ENCODE peak calls at places on chromosomes 13 and 19, in ten cellular contexts. D is cardiac fibroblast; B is AG09309; L is left ventricle myocardium inferior; X is breast epithelium; Z is B cell; A is HL-60; Q is CD8-positive, alpha-beta T cell; E is NB4; J is nephron progenitor cell. Y is an unnamed sample.

GRCh38 chr13:102978168-102978567 is 88.0 kb downstream of the SLC10A2 start:
- DNase-seq in A (no peak), X (no peak), Z (no peak), J (no peak), B (no peak), E (no peak), D (peak), Q (no peak), L (no peak), Y (no peak)

GRCh38 chr13:99197257-99197651 is 3.4 kb upstream of the UBAC2 start:
- DNase-seq in A (no peak), X (no peak), B (no peak), L (no peak), J (no peak), Q (no peak), E (no peak), Z (no peak), D (no peak), Y (no peak)

GRCh38 chr19:33868076-33868735 is 71.5 kb downstream of the KCTD15 start:
- DNase-seq in X (no peak), Q (no peak), D (no peak), L (no peak), B (no peak), J (no peak), Z (no peak), E (no peak), A (no peak), Y (no peak)

GRCh38 chr13:41064493-41064892 is 3.2 kb downstream of the WBP4 start:
- DNase-seq in E (no peak), Z (no peak), B (peak), L (no peak), X (no peak), Q (no peak), A (no peak), D (peak), J (no peak), Y (no peak)

GRCh38 chr19:3831601-3832000 is 37.2 kb downstream of the ZFR2 start:
- DNase-seq in J (no peak), L (no peak), B (no peak), X (no peak), D (no peak), Q (no peak), E (no peak), A (no peak), Z (no peak), Y (no peak)

GRCh38 chr13:51222510-51223283 is 499 bp downstream of the FAM124A start:
- DNase-seq in B (no peak), L (no peak), D (no peak), E (peak), J (no peak), X (no peak), A (no peak), Z (no peak), Q (no peak), Y (no peak)

GRCh38 chr19:37333457-37333856 is 37.4 kb upstream of the ZNF527 start:
- DNase-seq in Z (no peak), E (no peak), B (no peak), D (peak), X (no peak), J (no peak), L (no peak), Q (no peak), A (no peak), Y (no peak)

GRCh38 chr13:99065250-99066015 is 87.6 kb upstream of the DOCK9 start:
- DNase-seq in L (no peak), X (no peak), Z (no peak), J (no peak), E (no peak), B (no peak), D (no peak), A (no peak), Q (no peak), Y (no peak)

GRCh38 chr13:42396901-42397670 is 125.1 kb downstream of the AKAP11 start:
- DNase-seq in A (no peak), J (no peak), D (peak), Z (no peak), E (no peak), B (no peak), X (no peak), L (no peak), Q (no peak), Y (no peak)

GRCh38 chr13:40764587-40765403 is 6.2 kb downstream of the MRPS31 start:
- DNase-seq in Z (no peak), D (no peak), L (no peak), B (no peak), E (no peak), J (no peak), X (no peak), Q (no peak), A (no peak), Y (no peak)

GRCh38 chr19:16268676-16269319 is 55.8 kb upstream of the KLF2 start:
- DNase-seq in E (no peak), Q (peak), X (no peak), B (no peak), A (no peak), L (no peak), Z (no peak), J (no peak), D (no peak), Y (no peak)

GRCh38 chr19:46350758-46351159 is 3.9 kb downstream of the PPP5C start:
- DNase-seq in A (peak), Z (peak), X (no peak), Q (peak), J (no peak), B (no peak), E (peak), L (no peak), D (no peak), Y (no peak)

GRCh38 chr13:95749545-95749944 is 72.6 kb downstream of the DNAJC3 start:
- DNase-seq in Q (no peak), A (no peak), L (no peak), J (no peak), X (no peak), Z (no peak), B (no peak), E (no peak), D (no peak), Y (no peak)

GRCh38 chr13:51959773-51960172 is 51.5 kb downstream of the ATP7B start:
- DNase-seq in B (no peak), E (peak), Z (no peak), A (no peak), Q (no peak), L (no peak), D (no peak), X (no peak), J (no peak), Y (no peak)

GRCh38 chr19:45523642-45524256 is 16.5 kb downstream of the VASP start:
- DNase-seq in Q (peak), D (peak), B (no peak), X (peak), A (peak), E (peak), J (peak), L (peak), Z (peak), Y (peak)

GRCh38 chr19:35404879-35405622 is 34.2 kb downstream of the GPR42 start:
- DNase-seq in E (no peak), J (no peak), L (no peak), D (peak), Q (no peak), X (peak), B (peak), A (no peak), Z (no peak), Y (peak)

GRCh38 chr13:30818323-30818960 is 83.1 kb downstream of the ALOX5AP start:
- DNase-seq in B (peak), Z (no peak), A (no peak), L (no peak), D (peak), X (no peak), J (no peak), Q (no peak), E (no peak), Y (no peak)

GRCh38 chr19:4338441-4339350 is at the start of gene STAP2:
- DNase-seq in J (no peak), Z (peak), B (no peak), X (peak), D (no peak), Q (no peak), A (no peak), E (no peak), L (no peak), Y (no peak)

GRCh38 chr13:110208116-110208515 is 98.8 kb downstream of the COL4A1 start:
- DNase-seq in J (no peak), E (no peak), B (no peak), A (no peak), L (no peak), Z (no peak), X (no peak), D (no peak), Q (no peak), Y (no peak)

DNA sequence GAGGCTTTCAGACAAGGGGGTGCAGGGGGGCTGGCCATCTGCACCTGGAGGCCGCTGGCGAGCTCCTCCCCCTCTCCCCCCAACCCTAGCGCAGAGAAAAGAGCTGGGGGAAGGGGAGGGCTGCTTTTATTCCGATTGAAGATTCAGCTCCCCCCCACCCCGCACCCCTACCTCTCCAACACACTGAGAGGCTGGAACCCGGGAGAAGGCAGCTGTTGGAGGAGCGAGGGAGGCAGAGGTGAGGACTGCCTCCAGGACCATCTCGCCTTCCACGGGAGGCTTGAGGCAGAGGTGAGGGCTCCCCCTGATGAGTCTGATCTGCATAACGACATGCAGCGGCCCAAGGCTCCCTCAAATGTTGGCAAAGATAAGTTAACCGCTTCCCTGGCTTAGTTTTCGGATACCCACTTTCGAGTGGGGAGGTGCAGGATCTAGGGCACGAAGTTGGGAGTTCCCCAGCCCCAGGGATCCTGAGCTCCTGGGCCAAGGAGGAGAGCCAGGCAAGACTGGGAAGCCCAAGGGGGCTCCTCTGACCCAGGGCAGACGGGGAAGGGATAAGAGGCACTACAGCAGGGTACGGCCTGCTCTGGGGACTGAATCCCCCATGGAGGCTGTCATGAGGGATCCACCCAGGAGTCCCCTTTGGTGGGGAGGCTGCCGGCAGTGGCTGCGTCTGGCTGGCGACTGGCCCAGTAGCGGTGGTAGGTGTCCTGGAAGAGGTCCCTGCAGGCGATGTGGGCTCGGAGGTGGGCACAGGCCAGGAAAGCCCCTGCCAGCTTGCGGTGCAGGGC is 1.2 kb upstream of the NUMBL start:
- DNase-seq in E (peak), D (no peak), X (no peak), Q (no peak), Z (no peak), A (no peak), L (no peak), J (peak), B (no peak), Y (no peak)
- TF ChIP-seq CTCF in E (no peak), D (no peak), X (no peak), Q (no peak), Z (no peak), A (no peak), L (no peak), J (no peak), B (no peak), Y (no peak)

GRCh38 chr13:48188129-48188528 is 44.9 kb upstream of the ITM2B start:
- DNase-seq in B (no peak), Z (no peak), L (no peak), E (no peak), Q (no peak), D (no peak), A (no peak), J (no peak), X (no peak), Y (no peak)

GRCh38 chr13:48186722-48187121 is 46.3 kb upstream of the ITM2B start:
- DNase-seq in B (no peak), J (no peak), D (no peak), Q (no peak), X (no peak), L (no peak), Z (no peak), A (no peak), E (no peak), Y (no peak)

GRCh38 chr13:48188640-48189039 is 44.4 kb upstream of the ITM2B start:
- DNase-seq in J (no peak), D (no peak), Z (no peak), Q (no peak), X (no peak), B (no peak), A (no peak), L (no peak), E (peak), Y (no peak)

GRCh38 chr13:48192536-48192935 is 40.5 kb upstream of the ITM2B start:
- DNase-seq in B (no peak), D (no peak), A (no peak), J (no peak), Q (no peak), L (no peak), E (no peak), Z (no peak), X (no peak), Y (no peak)

GRCh38 chr13:48189122-48189521 is 43.9 kb upstream of the ITM2B start:
- DNase-seq in D (no peak), Z (no peak), J (no peak), Q (no peak), E (no peak), L (no peak), A (no peak), B (no peak), X (no peak), Y (no peak)
- TF ChIP-seq CTCF in D (no peak), Z (no peak), J (no peak), Q (no peak), E (no peak), L (no peak), A (no peak), B (no peak), X (no peak), Y (no peak)

GRCh38 chr19:7916908-7917291 is 2.3 kb downstream of the TGFBR3L start:
- DNase-seq in A (no peak), J (no peak), X (no peak), Q (no peak), B (no peak), Z (no peak), L (no peak), D (no peak), E (no peak), Y (no peak)
- TF ChIP-seq CTCF in A (no peak), J (no peak), X (no peak), Q (no peak), B (no peak), Z (no peak), L (no peak), D (no peak), E (no peak), Y (no peak)

DNA sequence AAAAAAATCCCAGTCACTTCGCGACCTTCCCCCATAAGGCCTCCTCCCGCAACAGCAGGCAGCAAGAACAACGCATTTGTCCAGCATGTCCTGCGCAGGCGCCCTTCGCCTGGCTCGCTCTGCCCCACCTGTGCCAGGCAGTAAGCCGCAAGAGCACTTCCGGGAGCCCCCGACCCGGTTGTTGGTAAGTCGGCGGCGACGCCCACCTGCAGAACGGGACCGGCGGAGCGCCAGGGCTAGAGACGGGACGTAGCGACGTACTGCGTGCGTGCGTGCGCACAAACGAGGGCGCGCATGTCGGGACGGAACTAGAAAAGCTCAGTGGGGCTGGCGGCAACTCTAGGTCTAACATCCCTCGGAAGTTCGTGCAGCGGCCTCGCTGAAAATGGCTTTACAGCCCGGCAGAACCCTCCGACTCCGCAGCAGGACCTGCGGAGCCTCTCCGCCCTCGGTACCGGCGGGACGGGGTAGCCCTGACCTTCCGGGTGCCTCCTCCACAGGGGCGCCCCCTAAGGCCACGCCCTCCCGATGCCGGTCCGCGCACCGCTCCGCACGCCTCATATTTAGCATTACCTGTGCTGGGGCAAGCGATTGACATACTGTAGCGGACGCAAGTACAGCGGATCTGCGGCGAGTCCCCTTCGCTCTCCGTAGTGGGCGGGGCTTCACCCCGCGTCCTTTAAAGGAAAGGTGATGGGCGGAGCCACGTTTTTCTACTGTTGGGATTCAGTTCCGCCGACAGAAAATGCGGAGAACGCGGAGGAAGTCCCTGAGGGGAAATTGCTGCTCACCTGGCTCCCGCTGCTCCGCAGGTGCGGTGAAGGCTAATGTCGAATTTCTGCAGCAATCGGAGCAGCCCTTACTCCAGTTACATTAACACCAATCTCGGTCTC is at the start of gene MTIF3:
- DNase-seq in B (peak), D (peak), A (peak), Q (peak), E (peak), L (peak), J (peak), X (peak), Z (peak), Y (peak)
- TF ChIP-seq CTCF in B (no peak), D (peak), A (no peak), Q (no peak), E (no peak), L (peak), J (no peak), X (no peak), Z (no peak), Y (no peak)

DNA sequence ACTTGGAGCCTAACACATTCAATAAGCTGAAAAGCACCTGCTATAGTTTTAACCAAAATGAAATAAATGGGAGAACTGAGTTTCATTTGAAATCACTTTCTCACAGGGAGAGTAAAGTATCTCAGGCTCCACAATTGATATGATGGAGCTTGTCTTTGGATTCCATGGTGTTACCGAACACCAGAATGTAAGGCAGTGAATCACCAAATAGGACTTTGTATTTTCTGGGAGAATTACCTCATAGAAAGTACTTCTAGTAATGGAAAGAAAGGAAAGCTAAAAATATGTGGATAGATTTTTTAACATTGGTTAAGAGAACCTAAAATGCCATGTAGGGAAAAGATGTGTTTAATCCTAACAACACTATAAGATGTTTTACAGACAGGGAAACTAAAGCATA is 123.6 kb downstream of the NALCN start:
- DNase-seq in X (no peak), Q (no peak), Z (no peak), A (no peak), E (no peak), L (no peak), D (peak), B (no peak), J (no peak), Y (no peak)
- TF ChIP-seq CTCF in X (no peak), Q (no peak), Z (no peak), A (no peak), E (no peak), L (no peak), D (no peak), B (no peak), J (no peak), Y (no peak)

DNA sequence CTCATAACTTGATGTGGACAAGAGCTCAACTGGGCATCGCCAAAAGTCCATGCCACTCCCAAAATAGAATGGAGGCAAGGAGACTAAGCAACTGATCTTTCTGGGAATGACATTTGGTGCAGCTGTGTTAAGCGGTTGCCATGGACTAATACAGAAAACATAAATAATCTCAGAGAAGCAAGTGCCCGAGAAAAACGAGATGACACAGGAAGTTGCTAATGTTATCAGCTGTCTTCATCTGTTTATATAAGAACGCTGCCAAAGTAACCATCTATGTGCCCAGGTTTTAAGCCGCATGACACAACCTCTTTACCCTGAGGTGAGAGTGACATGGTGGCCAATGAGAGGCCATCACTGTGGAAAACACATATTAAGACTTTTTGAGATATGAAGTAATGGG is 54.9 kb upstream of the SACS start:
- DNase-seq in X (peak), Q (no peak), L (no peak), E (no peak), A (no peak), B (no peak), Z (no peak), J (no peak), D (peak), Y (no peak)
- TF ChIP-seq CTCF in X (no peak), Q (no peak), L (no peak), E (no peak), A (no peak), B (no peak), Z (no peak), J (no peak), D (no peak), Y (no peak)

GRCh38 chr13:24516919-24517318 is 4.3 kb upstream of the PARP4 start:
- DNase-seq in Z (no peak), X (no peak), A (no peak), J (no peak), E (no peak), B (no peak), D (no peak), Q (no peak), L (no peak), Y (no peak)

GRCh38 chr13:24511019-24511823 is 1.4 kb downstream of the PARP4 start:
- DNase-seq in D (peak), B (peak), X (peak), L (no peak), A (peak), E (peak), J (no peak), Z (peak), Q (peak), Y (no peak)

GRCh38 chr13:24511824-24512207 is 762 bp downstream of the PARP4 start:
- DNase-seq in Z (peak), X (no peak), A (peak), B (no peak), L (no peak), J (no peak), Q (no peak), E (no peak), D (no peak), Y (no peak)

GRCh38 chr13:24506698-24507335 is 5.8 kb downstream of the PARP4 start:
- DNase-seq in E (no peak), X (no peak), L (no peak), A (no peak), D (no peak), B (no peak), Q (no peak), Z (no peak), J (no peak), Y (no peak)

GRCh38 chr13:24512208-24513068 is at the start of gene PARP4:
- DNase-seq in L (peak), Q (peak), E (peak), B (no peak), D (peak), J (peak), X (peak), A (peak), Z (peak), Y (no peak)
- TF ChIP-seq CTCF in L (no peak), Q (no peak), E (no peak), B (no peak), D (no peak), J (no peak), X (no peak), A (no peak), Z (no peak), Y (no peak)

GRCh38 chr13:101157261-101157660 is 259.0 kb downstream of the NALCN start:
- DNase-seq in D (no peak), E (no peak), Z (no peak), Q (no peak), L (no peak), B (no peak), A (no peak), J (no peak), X (no peak), Y (no peak)

GRCh38 chr13:101152184-101152583 is 264.1 kb downstream of the NALCN start:
- DNase-seq in X (no peak), Q (no peak), A (no peak), J (no peak), L (no peak), D (no peak), Z (no peak), B (no peak), E (no peak), Y (no peak)

GRCh38 chr13:101150998-101151397 is 265.3 kb downstream of the NALCN start:
- DNase-seq in X (no peak), B (no peak), Q (no peak), J (no peak), L (no peak), D (peak), E (no peak), A (no peak), Z (no peak), Y (no peak)

GRCh38 chr13:101155920-101156319 is 260.4 kb downstream of the NALCN start:
- DNase-seq in B (no peak), Z (no peak), J (no peak), L (no peak), D (no peak), A (no peak), E (no peak), Q (no peak), X (no peak), Y (no peak)
- TF ChIP-seq CTCF in B (peak), Z (no peak), J (peak), L (peak), D (peak), A (no peak), E (peak), Q (peak), X (no peak), Y (peak)

GRCh38 chr19:18229915-18230314 is 3.7 kb upstream of the PDE4C start:
- DNase-seq in J (no peak), Z (no peak), E (no peak), B (no peak), L (no peak), D (no peak), Q (no peak), X (no peak), A (no peak), Y (no peak)
- TF ChIP-seq CTCF in J (no peak), Z (no peak), E (no peak), B (no peak), L (no peak), D (no peak), Q (no peak), X (no peak), A (no peak), Y (no peak)